ENCODE peak calls at places on chromosomes 2 and 18, in five cellular contexts. D, F, C, B and L are unnamed samples.

GRCh38 chr2:85528355-85528754 is 10.6 kb upstream of the MAT2A start:
- DNase-seq in D (no peak), F (no peak), B (no peak), C (no peak), L (no peak)

GRCh38 chr18:2948038-2948437 is 64.9 kb downstream of the LPIN2 start:
- DNase-seq in B (no peak), F (peak), D (no peak), C (peak), L (no peak)

GRCh38 chr2:141630531-141630930 is 500.3 kb downstream of the LRP1B start:
- DNase-seq in C (no peak), B (no peak), D (no peak), F (no peak), L (no peak)

GRCh38 chr18:4391859-4392258 is 63.2 kb downstream of the DLGAP1 start:
- DNase-seq in F (no peak), D (no peak), C (no peak), B (no peak), L (no peak)

GRCh38 chr2:224359569-224359968 is 42.3 kb downstream of the FAM124B start:
- DNase-seq in D (peak), B (no peak), C (peak), F (no peak), L (no peak)

GRCh38 chr2:70247364-70248144 is 874 bp downstream of the TIA1 start:
- DNase-seq in D (no peak), C (no peak), B (no peak), F (peak), L (no peak)

GRCh38 chr18:35522130-35522959 is 24.6 kb upstream of the INO80C start:
- DNase-seq in B (no peak), F (no peak), C (no peak), D (no peak), L (no peak)

GRCh38 chr18:23671564-23671963 is 8.9 kb upstream of the ANKRD29 start:
- DNase-seq in D (no peak), B (no peak), C (no peak), F (no peak), L (no peak)

GRCh38 chr2:222791946-222792649 is 68.7 kb upstream of the ACSL3 start:
- DNase-seq in C (no peak), D (no peak), F (no peak), B (no peak), L (no peak)

GRCh38 chr2:20868377-20868776 is 45.5 kb upstream of the LDAH start:
- DNase-seq in B (peak), F (no peak), C (no peak), D (peak), L (no peak)